ENCODE peak calls at places on chromosomes 6 and 20, in four cellular contexts. V, J, W and O are unnamed samples.

GRCh38 chr6:38640216-38640909 is 634 bp upstream of the BTBD9 start:
- DNase-seq in J (no peak), V (no peak), W (peak; percentile 9), O (no peak)

GRCh38 chr20:32524871-32525501 is 60.1 kb downstream of the NOL4L start:
- DNase-seq in V (no peak), J (peak; percentile 81), W (peak; percentile 83), O (no peak)

GRCh38 chr6:75620387-75621304 is 19.0 kb downstream of the SENP6 start:
- DNase-seq in J (no peak), V (peak; percentile 7), W (no peak), O (no peak)

GRCh38 chr6:120735641-120736040 is 598.6 kb downstream of the TBC1D32 start:
- DNase-seq in V (peak; percentile 3), W (no peak), J (no peak), O (no peak)

GRCh38 chr20:49482621-49483017 is at the start of gene KCNB1:
- DNase-seq in V (peak; percentile 12), W (peak; percentile 61), J (peak; percentile 90), O (peak; percentile 13)

GRCh38 chr6:134057478-134057877 is 5.1 kb upstream of the SLC2A12 start:
- DNase-seq in V (no peak), J (no peak), W (no peak), O (no peak)

GRCh38 chr20:4067600-4068261 is 52.4 kb upstream of the RNF24 start:
- DNase-seq in V (peak; percentile 79), J (no peak), W (no peak), O (no peak)

GRCh38 chr6:153210083-153210482 is 79.0 kb upstream of the RGS17 start:
- DNase-seq in J (no peak), V (peak; percentile 70), W (no peak), O (no peak)

GRCh38 chr20:44572551-44573500 is 9.6 kb upstream of the PKIG start:
- DNase-seq in J (no peak), W (peak; percentile 68), V (peak; percentile 94), O (no peak)

GRCh38 chr6:118317581-118318563 is 230.2 kb upstream of the PLN start:
- DNase-seq in V (peak; percentile 12), W (no peak), J (no peak), O (no peak)

GRCh38 chr6:163711615-163712568 is 297.4 kb downstream of the QKI start:
- DNase-seq in J (peak; percentile 51), V (no peak), W (peak; percentile 54), O (no peak)

GRCh38 chr20:38790210-38791053 is 15.1 kb upstream of the PPP1R16B start:
- DNase-seq in J (no peak), W (peak; percentile 31), V (peak; percentile 15), O (peak; percentile 25)

GRCh38 chr20:40650707-40651106 is 38.3 kb downstream of the MAFB start:
- DNase-seq in V (no peak), J (no peak), W (peak; percentile 23), O (no peak)

GRCh38 chr6:137729866-137730629 is 137.0 kb upstream of the TNFAIP3 start:
- DNase-seq in J (no peak), V (no peak), W (peak; percentile 41), O (no peak)

GRCh38 chr6:4224082-4224978 is 89.0 kb upstream of the ECI2 start:
- DNase-seq in J (no peak), V (peak; percentile 81), W (peak; percentile 62), O (no peak)

GRCh38 chr6:38020593-38020992 is 201.1 kb downstream of the ZFAND3 start:
- DNase-seq in J (no peak), W (no peak), V (no peak), O (no peak)

GRCh38 chr6:165987483-165988305 is 180.0 kb downstream of the TBXT start:
- DNase-seq in J (peak; percentile 86), V (peak; percentile 86), W (peak; percentile 95), O (no peak)

GRCh38 chr20:1389703-1390385 is 3.0 kb downstream of the FKBP1A start:
- DNase-seq in W (no peak), V (no peak), J (no peak), O (no peak)

GRCh38 chr20:10065154-10065833 is 30.5 kb downstream of the ANKEF1 start:
- DNase-seq in W (no peak), J (no peak), V (peak; percentile 40), O (no peak)

GRCh38 chr6:40538556-40538955 is 48.6 kb downstream of the LRFN2 start:
- DNase-seq in W (no peak), J (no peak), V (no peak), O (no peak)

GRCh38 chr6:40535784-40536380 is 51.3 kb downstream of the LRFN2 start:
- DNase-seq in W (no peak), J (no peak), V (no peak), O (no peak)

GRCh38 chr6:40537446-40537845 is 49.7 kb downstream of the LRFN2 start:
- DNase-seq in V (no peak), J (no peak), W (no peak), O (no peak)

GRCh38 chr6:40535105-40535783 is 51.9 kb downstream of the LRFN2 start:
- DNase-seq in W (no peak), J (no peak), V (no peak), O (no peak)

GRCh38 chr6:40536442-40536841 is 50.7 kb downstream of the LRFN2 start:
- DNase-seq in V (no peak), J (no peak), W (peak; percentile 31), O (no peak)
- TF ChIP-seq CTCF in V (no peak), J (no peak), W (peak; percentile 27), O (no peak)

GRCh38 chr6:43476744-43477143 is 626 bp upstream of the TJAP1 start:
- DNase-seq in V (no peak), W (no peak), J (no peak), O (no peak)
- H3K27ac ChIP-seq in V (peak overlapping the region; percentile 3), W (no peak overlapping the region), J (peak overlapping the region; percentile 89), O (peak overlapping the region; percentile 91)

GRCh38 chr20:19783966-19784401 is 25.9 kb downstream of the RIN2 start:
- DNase-seq in V (peak; percentile 87), J (peak; percentile 42), W (peak; percentile 77), O (no peak)
- TF ChIP-seq CTCF in V (no peak), J (no peak), W (no peak), O (no peak)

GRCh38 chr6:97449437-97449966 is 166.5 kb upstream of the MMS22L start:
- DNase-seq in J (no peak), W (no peak), V (no peak), O (no peak)
- H3K27ac ChIP-seq in J (no peak overlapping the region), W (no peak overlapping the region), V (no peak overlapping the region), O (no peak overlapping the region)